ENCODE peak calls at places on chromosomes 6 and 20, in ten cellular contexts. One of them, this sample, is unnamed.

GRCh38 chr20:4434681-4435080 is 287.0 kb upstream of the PRND start:
- DNase-seq in heart right ventricle: no peak
- DNase-seq in PC-3: no peak
- DNase-seq in IMR-90: peak; percentile 15
- DNase-seq in mesenchymal stem cell: no peak
- DNase-seq in aorta: no peak
- DNase-seq in fibroblast of lung: peak; percentile 24
- DNase-seq in foreskin keratinocyte: no peak
- DNase-seq in stomach: no peak
- DNase-seq in CD8-positive, alpha-beta memory T cell: no peak
- DNase-seq in this sample: no peak

GRCh38 chr6:125285936-125286335 is 15.8 kb downstream of the HDDC2 start:
- DNase-seq in CD8-positive, alpha-beta memory T cell: no peak
- DNase-seq in IMR-90: peak; percentile 57
- DNase-seq in aorta: no peak
- DNase-seq in mesenchymal stem cell: peak; percentile 14
- DNase-seq in foreskin keratinocyte: no peak
- DNase-seq in stomach: no peak
- DNase-seq in heart right ventricle: no peak
- DNase-seq in PC-3: no peak
- DNase-seq in fibroblast of lung: no peak
- DNase-seq in this sample: no peak

GRCh38 chr20:15882553-15882952 is 690.7 kb downstream of the KIF16B start:
- DNase-seq in mesenchymal stem cell: no peak
- DNase-seq in CD8-positive, alpha-beta memory T cell: no peak
- DNase-seq in fibroblast of lung: no peak
- DNase-seq in aorta: no peak
- DNase-seq in IMR-90: no peak
- DNase-seq in PC-3: peak; percentile 43
- DNase-seq in stomach: no peak
- DNase-seq in heart right ventricle: no peak
- DNase-seq in foreskin keratinocyte: no peak
- DNase-seq in this sample: peak; percentile 7

GRCh38 chr6:87198496-87198895 is 43.1 kb downstream of the ZNF292 start:
- DNase-seq in PC-3: no peak
- DNase-seq in heart right ventricle: no peak
- DNase-seq in aorta: no peak
- DNase-seq in CD8-positive, alpha-beta memory T cell: no peak
- DNase-seq in IMR-90: peak; percentile 73
- DNase-seq in foreskin keratinocyte: no peak
- DNase-seq in mesenchymal stem cell: no peak
- DNase-seq in fibroblast of lung: peak; percentile 85
- DNase-seq in stomach: no peak
- DNase-seq in this sample: no peak

GRCh38 chr6:9360881-9361280 is 925.5 kb upstream of the SLC35B3 start:
- DNase-seq in PC-3: peak; percentile 39
- DNase-seq in heart right ventricle: no peak
- DNase-seq in foreskin keratinocyte: no peak
- DNase-seq in fibroblast of lung: no peak
- DNase-seq in aorta: no peak
- DNase-seq in IMR-90: peak; percentile 1
- DNase-seq in mesenchymal stem cell: no peak
- DNase-seq in stomach: no peak
- DNase-seq in CD8-positive, alpha-beta memory T cell: no peak
- DNase-seq in this sample: peak; percentile 26

GRCh38 chr20:1897486-1897885 is 2.3 kb downstream of the SIRPA start:
- DNase-seq in aorta: no peak
- DNase-seq in IMR-90: no peak
- DNase-seq in heart right ventricle: no peak
- DNase-seq in mesenchymal stem cell: peak; percentile 33
- DNase-seq in stomach: no peak
- DNase-seq in PC-3: no peak
- DNase-seq in foreskin keratinocyte: no peak
- DNase-seq in CD8-positive, alpha-beta memory T cell: no peak
- DNase-seq in fibroblast of lung: peak; percentile 27
- DNase-seq in this sample: no peak

GRCh38 chr20:18496042-18496441 is 983 bp downstream of the RBBP9 start:
- DNase-seq in fibroblast of lung: no peak
- DNase-seq in aorta: no peak
- DNase-seq in IMR-90: no peak
- DNase-seq in heart right ventricle: no peak
- DNase-seq in foreskin keratinocyte: no peak
- DNase-seq in mesenchymal stem cell: peak; percentile 1
- DNase-seq in stomach: no peak
- DNase-seq in CD8-positive, alpha-beta memory T cell: no peak
- DNase-seq in PC-3: peak; percentile 13
- DNase-seq in this sample: peak; percentile 12

GRCh38 chr6:26222587-26222986 is 135.4 kb downstream of the HFE start:
- DNase-seq in mesenchymal stem cell: no peak
- DNase-seq in stomach: no peak
- DNase-seq in IMR-90: no peak
- DNase-seq in CD8-positive, alpha-beta memory T cell: no peak
- DNase-seq in foreskin keratinocyte: no peak
- DNase-seq in aorta: no peak
- DNase-seq in fibroblast of lung: no peak
- DNase-seq in heart right ventricle: no peak
- DNase-seq in PC-3: no peak
- DNase-seq in this sample: no peak

GRCh38 chr6:10384333-10384718 is 30.5 kb downstream of the TFAP2A start:
- DNase-seq in mesenchymal stem cell: no peak
- DNase-seq in IMR-90: no peak
- DNase-seq in heart right ventricle: no peak
- DNase-seq in foreskin keratinocyte: no peak
- DNase-seq in aorta: no peak
- DNase-seq in CD8-positive, alpha-beta memory T cell: no peak
- DNase-seq in PC-3: no peak
- DNase-seq in stomach: no peak
- DNase-seq in fibroblast of lung: no peak
- DNase-seq in this sample: no peak
- H3K27me3 ChIP-seq in mesenchymal stem cell: peaks cover 92% of the 10 kb centered on the region
- H3K27me3 ChIP-seq in IMR-90: peaks cover 80% of the 10 kb centered on the region
- H3K27me3 ChIP-seq in heart right ventricle: peaks cover 98% of the 10 kb centered on the region
- H3K27me3 ChIP-seq in foreskin keratinocyte: no peaks in the 10 kb centered on the region
- H3K27me3 ChIP-seq in aorta: no peaks in the 10 kb centered on the region
- H3K27me3 ChIP-seq in CD8-positive, alpha-beta memory T cell: peaks cover 71% of the 10 kb centered on the region
- H3K27me3 ChIP-seq in PC-3: no peaks in the 10 kb centered on the region
- H3K27me3 ChIP-seq in stomach: peaks cover 95% of the 10 kb centered on the region
- H3K27me3 ChIP-seq in fibroblast of lung: peaks cover 50% of the 10 kb centered on the region
- H3K27me3 ChIP-seq in this sample: no peaks in the 10 kb centered on the region

GRCh38 chr6:11329841-11330765 is 97.6 kb upstream of the NEDD9 start:
- DNase-seq in CD8-positive, alpha-beta memory T cell: no peak
- DNase-seq in IMR-90: no peak
- DNase-seq in heart right ventricle: no peak
- DNase-seq in aorta: no peak
- DNase-seq in foreskin keratinocyte: no peak
- DNase-seq in fibroblast of lung: no peak
- DNase-seq in stomach: no peak
- DNase-seq in PC-3: no peak
- DNase-seq in mesenchymal stem cell: no peak
- DNase-seq in this sample: no peak

GRCh38 chr6:11333292-11333849 is 100.9 kb upstream of the NEDD9 start:
- DNase-seq in IMR-90: no peak
- DNase-seq in fibroblast of lung: no peak
- DNase-seq in foreskin keratinocyte: no peak
- DNase-seq in mesenchymal stem cell: no peak
- DNase-seq in heart right ventricle: no peak
- DNase-seq in PC-3: no peak
- DNase-seq in CD8-positive, alpha-beta memory T cell: no peak
- DNase-seq in aorta: no peak
- DNase-seq in stomach: no peak
- DNase-seq in this sample: no peak

GRCh38 chr6:11332463-11332862 is 100.0 kb upstream of the NEDD9 start:
- DNase-seq in mesenchymal stem cell: no peak
- DNase-seq in IMR-90: no peak
- DNase-seq in foreskin keratinocyte: no peak
- DNase-seq in aorta: no peak
- DNase-seq in stomach: no peak
- DNase-seq in CD8-positive, alpha-beta memory T cell: no peak
- DNase-seq in fibroblast of lung: no peak
- DNase-seq in heart right ventricle: no peak
- DNase-seq in PC-3: no peak
- DNase-seq in this sample: no peak

GRCh38 chr6:11328613-11329247 is 96.3 kb upstream of the NEDD9 start:
- DNase-seq in aorta: no peak
- DNase-seq in foreskin keratinocyte: no peak
- DNase-seq in CD8-positive, alpha-beta memory T cell: no peak
- DNase-seq in fibroblast of lung: peak; percentile 46
- DNase-seq in heart right ventricle: no peak
- DNase-seq in IMR-90: peak; percentile 80
- DNase-seq in stomach: no peak
- DNase-seq in mesenchymal stem cell: peak; percentile 78
- DNase-seq in PC-3: no peak
- DNase-seq in this sample: no peak

DNA sequence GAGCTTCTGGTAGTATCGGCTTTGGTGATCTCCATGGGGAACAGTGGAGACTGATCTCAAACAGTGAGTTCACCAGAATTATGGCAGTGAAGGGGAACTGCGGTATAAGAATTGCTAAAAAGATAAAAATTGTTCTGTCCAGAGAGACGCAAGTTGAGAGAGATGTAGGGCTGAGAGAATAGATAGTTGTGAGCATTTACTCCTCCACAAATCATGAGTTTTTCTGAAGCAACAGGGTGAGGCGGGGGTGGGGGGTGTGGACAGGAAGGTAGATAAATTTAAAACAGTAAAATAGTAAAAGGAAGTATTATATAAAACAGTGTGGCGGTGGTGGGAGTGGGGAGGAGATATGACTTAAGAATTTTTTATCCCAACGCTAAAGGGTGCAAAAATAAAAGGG is 98.7 kb upstream of the NEDD9 start:
- DNase-seq in heart right ventricle: no peak
- DNase-seq in mesenchymal stem cell: no peak
- DNase-seq in PC-3: no peak
- DNase-seq in IMR-90: no peak
- DNase-seq in fibroblast of lung: no peak
- DNase-seq in CD8-positive, alpha-beta memory T cell: no peak
- DNase-seq in aorta: no peak
- DNase-seq in foreskin keratinocyte: no peak
- DNase-seq in stomach: no peak
- DNase-seq in this sample: no peak
- H3K27me3 ChIP-seq in heart right ventricle: no peaks in the 10 kb centered on the region
- H3K27me3 ChIP-seq in mesenchymal stem cell: no peaks in the 10 kb centered on the region
- H3K27me3 ChIP-seq in PC-3: no peaks in the 10 kb centered on the region
- H3K27me3 ChIP-seq in IMR-90: no peaks in the 10 kb centered on the region
- H3K27me3 ChIP-seq in fibroblast of lung: no peaks in the 10 kb centered on the region
- H3K27me3 ChIP-seq in CD8-positive, alpha-beta memory T cell: no peaks in the 10 kb centered on the region
- H3K27me3 ChIP-seq in aorta: no peaks in the 10 kb centered on the region
- H3K27me3 ChIP-seq in foreskin keratinocyte: no peaks in the 10 kb centered on the region
- H3K27me3 ChIP-seq in stomach: no peaks in the 10 kb centered on the region
- H3K27me3 ChIP-seq in this sample: no peaks in the 10 kb centered on the region

GRCh38 chr20:11373391-11373790 is 544.3 kb upstream of the BTBD3 start:
- DNase-seq in aorta: no peak
- DNase-seq in foreskin keratinocyte: no peak
- DNase-seq in stomach: no peak
- DNase-seq in heart right ventricle: peak; percentile 3
- DNase-seq in mesenchymal stem cell: no peak
- DNase-seq in PC-3: no peak
- DNase-seq in IMR-90: no peak
- DNase-seq in fibroblast of lung: peak; percentile 4
- DNase-seq in CD8-positive, alpha-beta memory T cell: no peak
- DNase-seq in this sample: no peak

GRCh38 chr20:11375368-11375767 is 542.3 kb upstream of the BTBD3 start:
- DNase-seq in fibroblast of lung: no peak
- DNase-seq in foreskin keratinocyte: no peak
- DNase-seq in CD8-positive, alpha-beta memory T cell: no peak
- DNase-seq in aorta: no peak
- DNase-seq in heart right ventricle: no peak
- DNase-seq in mesenchymal stem cell: no peak
- DNase-seq in IMR-90: no peak
- DNase-seq in stomach: no peak
- DNase-seq in PC-3: no peak
- DNase-seq in this sample: peak; percentile 39

GRCh38 chr20:11375966-11376365 is 541.7 kb upstream of the BTBD3 start:
- DNase-seq in mesenchymal stem cell: peak; percentile 27
- DNase-seq in PC-3: peak; percentile 58
- DNase-seq in fibroblast of lung: no peak
- DNase-seq in foreskin keratinocyte: no peak
- DNase-seq in heart right ventricle: no peak
- DNase-seq in aorta: no peak
- DNase-seq in CD8-positive, alpha-beta memory T cell: no peak
- DNase-seq in IMR-90: peak; percentile 42
- DNase-seq in stomach: no peak
- DNase-seq in this sample: peak; percentile 31

GRCh38 chr20:11376406-11376805 is 541.3 kb upstream of the BTBD3 start:
- DNase-seq in foreskin keratinocyte: no peak
- DNase-seq in fibroblast of lung: peak; percentile 21
- DNase-seq in heart right ventricle: no peak
- DNase-seq in mesenchymal stem cell: no peak
- DNase-seq in PC-3: no peak
- DNase-seq in IMR-90: peak; percentile 41
- DNase-seq in stomach: no peak
- DNase-seq in aorta: no peak
- DNase-seq in CD8-positive, alpha-beta memory T cell: no peak
- DNase-seq in this sample: no peak

GRCh38 chr20:11372831-11373230 is 544.9 kb upstream of the BTBD3 start:
- DNase-seq in heart right ventricle: no peak
- DNase-seq in mesenchymal stem cell: peak; percentile 45
- DNase-seq in stomach: no peak
- DNase-seq in CD8-positive, alpha-beta memory T cell: no peak
- DNase-seq in IMR-90: no peak
- DNase-seq in fibroblast of lung: no peak
- DNase-seq in PC-3: no peak
- DNase-seq in foreskin keratinocyte: no peak
- DNase-seq in aorta: no peak
- DNase-seq in this sample: no peak
- H3K27me3 ChIP-seq in heart right ventricle: peaks cover 1% of the 10 kb centered on the region
- H3K27me3 ChIP-seq in mesenchymal stem cell: no peaks in the 10 kb centered on the region
- H3K27me3 ChIP-seq in stomach: no peaks in the 10 kb centered on the region
- H3K27me3 ChIP-seq in CD8-positive, alpha-beta memory T cell: no peaks in the 10 kb centered on the region
- H3K27me3 ChIP-seq in IMR-90: no peaks in the 10 kb centered on the region
- H3K27me3 ChIP-seq in fibroblast of lung: no peaks in the 10 kb centered on the region
- H3K27me3 ChIP-seq in PC-3: no peaks in the 10 kb centered on the region
- H3K27me3 ChIP-seq in foreskin keratinocyte: no peaks in the 10 kb centered on the region
- H3K27me3 ChIP-seq in aorta: no peaks in the 10 kb centered on the region
- H3K27me3 ChIP-seq in this sample: no peaks in the 10 kb centered on the region

DNA sequence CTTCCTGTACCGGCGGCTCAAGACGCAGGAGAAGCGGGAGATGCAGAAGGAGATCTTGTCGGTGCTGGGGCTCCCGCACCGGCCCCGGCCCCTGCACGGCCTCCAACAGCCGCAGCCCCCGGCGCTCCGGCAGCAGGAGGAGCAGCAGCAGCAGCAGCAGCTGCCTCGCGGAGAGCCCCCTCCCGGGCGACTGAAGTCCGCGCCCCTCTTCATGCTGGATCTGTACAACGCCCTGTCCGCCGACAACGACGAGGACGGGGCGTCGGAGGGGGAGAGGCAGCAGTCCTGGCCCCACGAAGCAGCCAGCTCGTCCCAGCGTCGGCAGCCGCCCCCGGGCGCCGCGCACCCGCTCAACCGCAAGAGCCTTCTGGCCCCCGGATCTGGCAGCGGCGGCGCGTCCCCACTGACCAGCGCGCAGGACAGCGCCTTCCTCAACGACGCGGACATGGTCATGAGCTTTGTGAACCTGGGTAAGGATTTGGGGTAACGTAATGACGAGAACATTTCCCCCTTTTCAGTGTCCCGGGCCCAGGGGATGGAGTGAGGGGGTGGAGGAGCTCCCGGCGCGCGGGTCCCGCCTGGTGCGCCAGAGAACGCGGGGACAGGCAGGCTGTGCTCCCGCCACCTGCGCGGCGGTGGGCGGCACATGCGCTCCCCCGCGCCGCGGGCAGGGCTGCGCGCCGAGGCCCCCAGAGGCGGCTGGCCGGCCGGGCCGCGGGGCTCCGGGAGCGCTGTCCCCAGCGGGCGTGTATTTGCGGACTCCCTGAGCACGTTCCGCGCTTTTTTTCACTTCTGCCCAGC is 1.5 kb downstream of the BMP6 start:
- DNase-seq in fibroblast of lung: no peak
- DNase-seq in CD8-positive, alpha-beta memory T cell: no peak
- DNase-seq in mesenchymal stem cell: peak; percentile 36
- DNase-seq in foreskin keratinocyte: no peak
- DNase-seq in PC-3: peak; percentile 7
- DNase-seq in stomach: no peak
- DNase-seq in IMR-90: no peak
- DNase-seq in heart right ventricle: no peak
- DNase-seq in aorta: peak; percentile 75
- DNase-seq in this sample: no peak
- H3K27me3 ChIP-seq in fibroblast of lung: peaks cover 34% of the 10 kb centered on the region
- H3K27me3 ChIP-seq in CD8-positive, alpha-beta memory T cell: peaks cover 43% of the 10 kb centered on the region
- H3K27me3 ChIP-seq in mesenchymal stem cell: peaks cover 49% of the 10 kb centered on the region
- H3K27me3 ChIP-seq in foreskin keratinocyte: peaks cover 70% of the 10 kb centered on the region
- H3K27me3 ChIP-seq in PC-3: peaks cover 39% of the 10 kb centered on the region
- H3K27me3 ChIP-seq in stomach: peaks cover 94% of the 10 kb centered on the region
- H3K27me3 ChIP-seq in IMR-90: peaks cover 45% of the 10 kb centered on the region
- H3K27me3 ChIP-seq in heart right ventricle: peaks cover 67% of the 10 kb centered on the region
- H3K27me3 ChIP-seq in aorta: no peaks in the 10 kb centered on the region
- H3K27me3 ChIP-seq in this sample: peaks cover 17% of the 10 kb centered on the region